ENCODE peak calls at places on chromosomes 6 and 20, in four cellular contexts. H is stimulated activated CD4-positive, alpha-beta T cell treated with anti-CD3 and anti-CD28 coated beads, Interleukin-4, amount 100 ng/mL, for 4 hours; Q is activated CD8-positive, alpha-beta memory T cell treated with anti-CD3 and anti-CD28 coated beads, Interleukin-2, amount 50 U/mL, for 48 hours; S is SK-MEL-5. G is an unnamed sample.

GRCh38 chr6:28988536-28989415 is 16.3 kb downstream of the ZNF311 start:
- DNase-seq in H (peak), Q (peak), S (peak), G (peak)

GRCh38 chr6:14180609-14181008 is 63.0 kb downstream of the CD83 start:
- DNase-seq in H (no peak), Q (no peak), S (no peak), G (no peak)

GRCh38 chr6:45741437-45742166 is 274.1 kb downstream of the CLIC5 start:
- DNase-seq in H (no peak), Q (no peak), S (no peak), G (no peak)

GRCh38 chr20:25356294-25356933 is 34.2 kb downstream of the ABHD12 start:
- DNase-seq in H (no peak), Q (no peak), S (no peak), G (no peak)

GRCh38 chr6:90110971-90111370 is 185.7 kb downstream of the BACH2 start:
- DNase-seq in H (peak), Q (peak), S (no peak), G (peak)

GRCh38 chr6:120514544-120514943 is 819.7 kb downstream of the TBC1D32 start:
- DNase-seq in H (no peak), Q (no peak), S (no peak), G (no peak)

GRCh38 chr20:25496165-25496967 is 88.9 kb downstream of the GINS1 start:
- DNase-seq in H (no peak), Q (no peak), S (no peak), G (no peak)

GRCh38 chr20:50003253-50003656 is 20.5 kb downstream of the SNAI1 start:
- DNase-seq in H (no peak), Q (no peak), S (no peak), G (no peak)

GRCh38 chr6:150573041-150573681 is 26.5 kb upstream of the PLEKHG1 start:
- DNase-seq in H (no peak), Q (no peak), S (no peak), G (no peak)

G was measured in CD4-positive, CD25-positive, alpha-beta regulatory T cell.